ENCODE peak calls at places on chromosomes 3 and 15, in five cellular contexts. D is K562, W is HepG2, U is A549, Y is GM12878. S is an unnamed sample.

GRCh38 chr3:43873723-43874122 is 183.0 kb downstream of the ABHD5 start:
- DNase-seq in W (no peak), Y (no peak), U (peak), D (no peak), S (no peak)

GRCh38 chr3:112640333-112640863 is 545 bp downstream of the CCDC80 start:
- DNase-seq in D (no peak), Y (no peak), W (no peak), U (peak), S (no peak)

GRCh38 chr3:127889976-127890650 is 24.9 kb upstream of the KBTBD12 start:
- DNase-seq in U (no peak), Y (no peak), W (no peak), D (no peak), S (peak)

GRCh38 chr3:25856902-25857518 is 67.1 kb downstream of the OXSM start:
- DNase-seq in U (peak), W (peak), D (peak), Y (no peak), S (peak)

GRCh38 chr3:24493951-24494615 is 567 bp downstream of the THRB start:
- DNase-seq in D (peak), U (peak), W (peak), Y (no peak), S (peak)

GRCh38 chr3:140023616-140024530 is 88.9 kb downstream of the CLSTN2 start:
- DNase-seq in D (no peak), W (no peak), Y (no peak), U (no peak), S (no peak)

GRCh38 chr3:105033081-105033480 is 333.6 kb upstream of the ALCAM start:
- DNase-seq in D (no peak), W (no peak), Y (no peak), U (no peak), S (no peak)

GRCh38 chr15:66241301-66241700 is 12.2 kb downstream of the MEGF11 start:
- DNase-seq in D (no peak), U (no peak), Y (no peak), W (no peak), S (peak)

GRCh38 chr3:98655666-98656065 is 62.3 kb upstream of the CPOX start:
- DNase-seq in D (no peak), W (no peak), Y (no peak), U (no peak), S (no peak)

GRCh38 chr3:53195602-53196574 is 34.9 kb downstream of the PRKCD start:
- DNase-seq in U (peak), W (no peak), D (peak), Y (no peak), S (peak)

GRCh38 chr3:1967525-1967924 is 131.1 kb upstream of the CNTN4 start:
- DNase-seq in U (no peak), Y (no peak), D (no peak), W (no peak), S (no peak)

GRCh38 chr15:42401544-42402478 is 42.5 kb downstream of the CAPN3 start:
- DNase-seq in U (no peak), Y (no peak), W (no peak), D (peak), S (no peak)

GRCh38 chr3:148816971-148817519 is 10.6 kb upstream of the CPB1 start:
- DNase-seq in Y (no peak), D (no peak), U (no peak), W (no peak), S (no peak)

GRCh38 chr15:51864408-51865056 is 35.1 kb downstream of the TMOD3 start:
- DNase-seq in U (no peak), D (no peak), Y (no peak), W (no peak), S (peak)

GRCh38 chr15:51866161-51866560 is 36.7 kb downstream of the TMOD3 start:
- DNase-seq in Y (no peak), U (no peak), W (no peak), D (no peak), S (no peak)

GRCh38 chr15:51863131-51863530 is 33.7 kb downstream of the TMOD3 start:
- DNase-seq in U (no peak), D (no peak), W (no peak), Y (no peak), S (no peak)

GRCh38 chr15:51865291-51865690 is 35.8 kb downstream of the TMOD3 start:
- DNase-seq in D (no peak), W (no peak), U (no peak), Y (no peak), S (no peak)

GRCh38 chr15:51861557-51862350 is 32.3 kb downstream of the TMOD3 start:
- DNase-seq in Y (no peak), D (no peak), U (no peak), W (no peak), S (no peak)
- TF ChIP-seq JUNB in Y (no peak), D (no peak), U (no peak), W (no peak), S (no peak)

DNA sequence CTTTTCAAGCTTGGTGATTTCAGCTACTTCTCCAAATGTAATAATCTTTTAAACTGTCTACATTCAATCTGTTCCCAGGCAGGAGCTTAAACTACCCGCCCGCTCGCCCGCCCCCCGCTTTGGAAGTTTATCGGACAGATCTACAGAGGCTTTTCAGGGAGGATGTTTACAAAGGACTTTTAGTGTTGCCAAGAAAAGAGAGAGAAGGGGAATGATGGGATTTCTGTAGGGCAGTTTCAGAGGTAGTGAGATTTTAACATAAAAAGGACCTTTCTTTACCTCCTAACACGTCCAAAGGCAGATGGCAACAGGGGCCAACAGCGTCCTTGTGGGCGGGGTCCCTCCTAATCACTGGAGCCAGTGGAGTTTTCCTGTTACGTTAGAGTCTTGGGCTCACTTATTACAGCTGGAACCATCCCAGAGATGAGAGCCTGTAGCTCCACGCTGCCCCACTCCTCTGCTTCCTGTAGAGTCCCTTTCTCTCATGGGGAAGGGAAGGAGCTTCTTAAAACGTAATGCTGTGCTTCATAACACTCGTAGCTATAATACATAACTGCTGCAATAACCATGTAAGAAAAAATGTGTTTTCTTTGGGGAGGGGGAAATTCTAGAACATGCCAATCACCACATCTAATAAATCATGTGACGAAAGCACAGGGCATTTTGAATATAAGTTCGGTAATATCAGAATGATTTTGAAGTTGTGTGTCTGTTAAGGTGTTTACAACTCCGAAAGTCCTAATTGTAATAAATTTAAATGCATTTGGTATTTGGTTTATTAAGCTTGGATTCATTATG is 30.9 kb downstream of the HES1 start:
- DNase-seq in D (peak), W (no peak), Y (no peak), U (no peak), S (peak)
- TF ChIP-seq JUNB in D (no peak), W (no peak), Y (no peak), U (no peak), S (no peak)

GRCh38 chr3:197381371-197381770 is 83.0 kb upstream of the DLG1 start:
- DNase-seq in U (no peak), W (no peak), Y (no peak), D (no peak), S (no peak)
- TF ChIP-seq JUNB in U (no peak), W (no peak), Y (no peak), D (no peak), S (no peak)

DNA sequence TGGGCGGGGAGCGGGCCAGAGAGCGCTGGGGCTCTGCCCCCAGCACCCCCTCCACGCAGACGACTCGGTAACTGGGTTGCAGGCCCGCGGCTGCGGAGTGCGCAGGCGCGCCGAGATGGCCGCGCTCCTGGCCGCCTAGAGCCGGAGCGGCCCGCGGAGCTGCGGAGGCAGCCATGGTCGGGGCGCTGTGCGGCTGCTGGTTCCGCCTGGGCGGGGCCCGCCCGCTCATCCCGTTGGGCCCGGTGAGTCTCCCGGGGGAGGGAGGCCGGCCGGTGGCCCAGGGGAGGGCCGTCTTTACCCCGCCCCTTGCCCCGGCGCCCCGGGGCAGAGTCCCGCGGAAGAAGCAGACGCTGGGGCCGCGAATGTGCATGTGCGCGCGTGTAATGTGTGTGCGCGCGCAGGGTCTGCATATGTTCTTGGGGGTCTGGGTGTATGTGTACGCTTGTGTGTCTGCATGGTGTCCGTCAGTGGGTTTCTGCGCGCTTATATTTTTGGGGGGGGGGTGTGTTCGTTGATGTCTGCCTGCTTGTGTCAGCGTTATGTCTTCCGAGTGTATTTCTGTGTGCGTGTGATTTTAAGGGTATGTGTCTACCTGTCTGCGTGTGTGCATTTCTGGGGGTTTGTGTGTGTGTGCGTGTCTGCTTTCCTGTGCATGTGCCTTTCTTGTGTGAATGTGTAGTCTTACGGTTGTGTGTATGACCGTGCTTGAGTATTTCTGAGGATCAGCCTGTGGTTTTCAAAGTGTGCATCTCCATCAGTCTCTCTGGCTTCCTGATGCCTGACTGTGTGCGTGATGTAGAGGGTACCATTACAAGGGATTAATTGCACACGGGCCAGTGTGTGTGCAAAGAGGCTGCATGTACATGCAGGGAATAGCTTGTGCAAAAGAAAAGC is at the start of gene ABHD14A:
- DNase-seq in U (peak), D (peak), W (peak), Y (no peak), S (peak)
- TF ChIP-seq JUNB in U (no peak), D (no peak), W (no peak), Y (no peak), S (no peak)

DNA sequence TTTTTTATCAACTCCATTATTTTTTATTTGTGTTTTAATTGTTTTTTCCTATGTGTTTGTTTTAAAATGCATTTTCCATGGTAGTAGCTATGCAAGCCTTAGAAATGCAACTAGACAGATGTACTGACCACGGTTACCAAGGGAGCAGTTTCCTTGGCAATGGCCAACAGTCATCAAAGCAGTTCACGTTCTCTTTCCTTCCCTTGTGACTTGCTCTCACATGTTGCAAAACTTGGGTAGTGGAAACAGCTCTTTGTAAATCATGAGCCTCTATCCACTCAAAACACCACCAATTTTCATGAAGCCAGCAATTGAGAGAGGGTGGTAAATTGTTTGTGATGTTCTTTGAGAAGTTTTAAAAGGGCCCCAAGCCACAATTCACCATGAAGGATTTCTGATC is 499.4 kb upstream of the MDFIC2 start:
- DNase-seq in D (no peak), U (no peak), W (no peak), Y (no peak), S (no peak)
- TF ChIP-seq JUNB in D (no peak), U (no peak), W (no peak), Y (no peak), S (no peak)

GRCh38 chr3:14121859-14122258 is 2.8 kb downstream of the CHCHD4 start:
- DNase-seq in W (no peak), Y (no peak), D (no peak), U (no peak), S (peak)

GRCh38 chr3:14118400-14119165 is 6.1 kb downstream of the CHCHD4 start:
- DNase-seq in W (peak), D (no peak), U (peak), Y (no peak), S (no peak)

GRCh38 chr3:14119651-14120050 is 5.0 kb downstream of the CHCHD4 start:
- DNase-seq in U (no peak), W (no peak), Y (no peak), D (no peak), S (no peak)

GRCh38 chr3:14119166-14119510 is 5.5 kb downstream of the CHCHD4 start:
- DNase-seq in U (no peak), Y (no peak), D (no peak), W (no peak), S (no peak)

DNA sequence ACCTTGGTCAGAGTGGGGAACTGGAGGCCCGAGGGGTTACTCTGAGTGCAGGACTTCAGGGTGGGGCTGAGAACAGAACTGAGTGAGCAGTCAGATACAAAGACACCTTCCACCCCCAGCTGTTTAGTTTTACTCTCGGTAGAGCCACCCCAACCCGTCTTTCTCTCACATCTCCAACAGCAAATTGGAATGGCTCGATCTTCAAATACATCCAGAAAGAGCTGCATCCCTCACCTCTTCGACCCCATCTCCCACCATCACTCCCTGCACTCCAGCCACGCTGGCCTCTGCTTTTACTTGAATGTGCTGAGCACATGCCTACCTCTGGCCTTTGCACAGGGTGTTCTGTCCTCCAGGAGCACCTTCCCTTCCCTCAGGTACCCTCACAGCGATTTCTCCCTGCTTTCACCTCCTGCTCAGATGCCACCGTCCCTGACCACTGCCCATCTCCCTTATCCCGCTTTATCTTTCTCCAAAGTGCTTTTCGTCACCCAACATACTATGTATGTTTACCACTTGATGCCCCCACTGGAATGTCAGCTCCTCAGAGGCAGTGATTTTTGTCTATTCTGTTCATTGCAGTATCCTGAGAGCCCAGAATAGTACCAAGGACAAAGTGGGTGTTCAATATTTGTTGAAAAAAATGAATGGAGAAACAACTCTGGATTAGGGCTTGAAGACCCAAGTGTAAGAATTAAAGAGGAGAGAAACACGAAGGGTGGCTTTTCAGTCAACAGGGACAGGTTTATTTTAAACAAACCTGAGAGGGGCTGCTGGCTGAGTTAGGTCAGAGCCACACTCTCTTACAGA is 4.4 kb downstream of the CHCHD4 start:
- DNase-seq in W (no peak), D (no peak), U (no peak), Y (no peak), S (no peak)
- TF ChIP-seq JUNB in W (no peak), D (no peak), U (no peak), Y (no peak), S (no peak)

GRCh38 chr15:64635486-64635815 is 139.9 kb downstream of the RBPMS2 start:
- DNase-seq in W (peak), U (peak), Y (peak), D (peak), S (no peak)

GRCh38 chr15:64633332-64633731 is 142.1 kb downstream of the RBPMS2 start:
- DNase-seq in Y (no peak), U (no peak), D (no peak), W (no peak), S (no peak)

GRCh38 chr15:64636101-64636500 is 139.3 kb downstream of the RBPMS2 start:
- DNase-seq in Y (no peak), U (no peak), W (no peak), D (no peak), S (no peak)

GRCh38 chr15:64634576-64635485 is 140.6 kb downstream of the RBPMS2 start:
- DNase-seq in U (peak), Y (peak), D (no peak), W (peak), S (peak)

DNA sequence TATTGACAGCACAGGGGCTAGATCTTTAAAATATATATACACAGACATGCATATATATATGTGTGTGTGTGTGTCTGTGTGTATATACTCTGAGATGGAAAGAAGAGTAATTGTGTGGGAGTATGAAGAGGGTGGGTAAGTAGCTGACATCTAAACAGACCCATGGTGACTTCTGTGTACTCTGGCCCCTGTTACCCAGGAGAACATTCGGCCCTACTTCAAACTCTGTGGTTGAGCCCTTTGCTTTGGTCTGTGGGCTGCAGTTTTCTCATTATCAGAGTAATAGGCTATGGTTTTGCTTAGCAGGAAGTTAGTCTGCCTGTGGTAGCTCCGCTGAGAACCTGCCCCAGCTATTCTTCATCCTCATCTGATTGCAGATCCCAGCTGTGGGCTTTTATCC is 141.4 kb downstream of the RBPMS2 start:
- DNase-seq in U (no peak), W (peak), D (peak), Y (peak), S (peak)
- TF ChIP-seq JUNB in U (no peak), W (no peak), D (no peak), Y (no peak), S (no peak)

GRCh38 chr15:70043590-70043989 is 54.1 kb downstream of the TLE3 start:
- DNase-seq in D (no peak), W (no peak), U (no peak), Y (no peak), S (no peak)
- TF ChIP-seq JUNB in D (no peak), W (no peak), U (no peak), Y (no peak), S (no peak)